ENCODE peak calls at places on chromosomes 16 and 17, in ten cellular contexts. P is Panc1, J is neural crest cell, H is mucosa of descending colon, U is choroid plexus epithelial cell, E is right lobe of liver, K is HCT116, S is spleen, B is omental fat pad, R is sigmoid colon. W is an unnamed sample.

GRCh38 chr16:85557976-85558589 is 55.0 kb upstream of the GSE1 start:
- DNase-seq in H (peak), U (no peak), S (no peak), E (no peak), J (no peak), P (no peak), K (no peak), R (no peak), B (no peak), W (no peak)

GRCh38 chr16:80806957-80807356 is 2.6 kb upstream of the CDYL2 start:
- DNase-seq in H (no peak), R (no peak), P (no peak), B (no peak), E (no peak), K (no peak), J (no peak), S (no peak), U (peak), W (no peak)

GRCh38 chr17:79046501-79047280 is 22.7 kb downstream of the C1QTNF1 start:
- DNase-seq in B (peak), R (peak), U (no peak), J (no peak), E (no peak), K (no peak), S (peak), P (no peak), H (no peak), W (peak)

GRCh38 chr17:78324391-78325075 is 35.3 kb downstream of the SOCS3 start:
- DNase-seq in E (peak), U (peak), B (peak), S (no peak), K (no peak), P (no peak), J (peak), H (peak), R (peak), W (no peak)

GRCh38 chr16:17330019-17330570 is 140.7 kb downstream of the XYLT1 start:
- DNase-seq in E (no peak), B (no peak), S (no peak), U (no peak), P (no peak), H (no peak), K (no peak), R (no peak), J (no peak), W (no peak)

GRCh38 chr16:29665294-29666077 is 2.4 kb downstream of the SPN start:
- DNase-seq in B (no peak), R (no peak), H (no peak), P (no peak), K (no peak), J (no peak), S (peak), E (no peak), U (no peak), W (no peak)

GRCh38 chr16:76800196-76800595 is 390.8 kb upstream of the MON1B start:
- DNase-seq in H (no peak), R (no peak), J (no peak), U (no peak), K (no peak), S (no peak), B (no peak), P (no peak), E (no peak), W (no peak)

GRCh38 chr16:46746821-46747776 is 1.0 kb downstream of the MYLK3 start:
- DNase-seq in B (no peak), P (no peak), U (no peak), K (no peak), E (no peak), J (no peak), H (no peak), S (peak), R (no peak), W (no peak)

GRCh38 chr17:82976982-82977488 is 102.4 kb upstream of the METRNL start:
- DNase-seq in E (no peak), P (no peak), K (no peak), H (no peak), J (no peak), U (no peak), S (no peak), B (no peak), R (no peak), W (no peak)

GRCh38 chr17:41404024-41404651 is 6.7 kb upstream of the KRT31 start:
- DNase-seq in U (peak), S (no peak), J (no peak), P (peak), E (no peak), R (no peak), B (no peak), K (peak), H (no peak), W (no peak)

GRCh38 chr17:79786930-79787643 is 9.1 kb downstream of the CBX2 start:
- DNase-seq in H (peak), E (peak), P (no peak), J (no peak), R (no peak), S (no peak), U (no peak), B (no peak), K (no peak), W (no peak)

GRCh38 chr17:78780852-78781338 is 1.2 kb downstream of the CYTH1 start:
- DNase-seq in P (no peak), J (no peak), R (peak), E (peak), K (no peak), B (no peak), S (peak), U (no peak), H (no peak), W (peak)

GRCh38 chr17:62673614-62674362 is 46.3 kb downstream of the MRC2 start:
- DNase-seq in E (peak), S (peak), U (no peak), P (no peak), H (no peak), R (peak), K (no peak), J (no peak), B (no peak), W (no peak)

GRCh38 chr17:7137182-7137943 is 22.7 kb upstream of the ASGR2 start:
- DNase-seq in U (peak), R (no peak), H (no peak), S (peak), B (no peak), J (no peak), P (no peak), K (no peak), E (no peak), W (no peak)

GRCh38 chr17:4903051-4903818 is at the start of gene CHRNE:
- DNase-seq in E (peak), H (peak), U (peak), B (peak), J (peak), K (peak), R (peak), S (peak), P (peak), W (peak)

GRCh38 chr16:80969114-80969484 is 37.6 kb downstream of the CMC2 start:
- DNase-seq in K (no peak), H (no peak), S (no peak), E (no peak), B (no peak), U (no peak), R (no peak), J (no peak), P (no peak), W (no peak)

GRCh38 chr16:88466949-88467348 is 13.9 kb downstream of the ZFPM1 start:
- DNase-seq in S (no peak), P (no peak), K (no peak), J (no peak), H (no peak), E (no peak), R (no peak), U (no peak), B (no peak), W (no peak)

GRCh38 chr17:65558683-65559311 is 2.7 kb downstream of the AXIN2 start:
- DNase-seq in K (no peak), E (no peak), R (no peak), B (no peak), J (no peak), U (no peak), P (no peak), S (no peak), H (no peak), W (peak)

GRCh38 chr17:290626-291025 is 62.0 kb downstream of the RPH3AL start:
- DNase-seq in P (no peak), S (peak), H (peak), B (no peak), U (no peak), J (no peak), E (peak), K (no peak), R (peak), W (peak)
- TF ChIP-seq CTCF in P (no peak), S (no peak), H (no peak), B (no peak), U (no peak), J (no peak), E (no peak), K (no peak), R (no peak), W (no peak)

GRCh38 chr17:73215414-73215813 is 22.6 kb downstream of the COG1 start:
- DNase-seq in P (no peak), R (no peak), B (no peak), E (no peak), J (no peak), K (no peak), U (no peak), S (no peak), H (no peak), W (no peak)
- TF ChIP-seq CTCF in P (no peak), R (no peak), B (no peak), E (no peak), J (peak), K (peak), U (no peak), S (no peak), H (no peak), W (no peak)

GRCh38 chr17:1865252-1866037 is 35.6 kb downstream of the RPA1 start:
- DNase-seq in P (peak), B (no peak), H (no peak), J (no peak), U (peak), S (peak), R (no peak), E (no peak), K (peak), W (no peak)
- TF ChIP-seq CTCF in P (peak), B (no peak), H (peak), J (peak), U (peak), S (peak), R (peak), E (peak), K (peak), W (peak)

GRCh38 chr17:66915204-66915611 is 49.3 kb upstream of the CACNG4 start:
- DNase-seq in S (peak), B (no peak), U (peak), E (no peak), K (peak), R (no peak), J (no peak), H (peak), P (no peak), W (no peak)
- TF ChIP-seq CTCF in S (no peak), B (no peak), U (peak), E (peak), K (peak), R (peak), J (no peak), H (peak), P (peak), W (peak)

DNA sequence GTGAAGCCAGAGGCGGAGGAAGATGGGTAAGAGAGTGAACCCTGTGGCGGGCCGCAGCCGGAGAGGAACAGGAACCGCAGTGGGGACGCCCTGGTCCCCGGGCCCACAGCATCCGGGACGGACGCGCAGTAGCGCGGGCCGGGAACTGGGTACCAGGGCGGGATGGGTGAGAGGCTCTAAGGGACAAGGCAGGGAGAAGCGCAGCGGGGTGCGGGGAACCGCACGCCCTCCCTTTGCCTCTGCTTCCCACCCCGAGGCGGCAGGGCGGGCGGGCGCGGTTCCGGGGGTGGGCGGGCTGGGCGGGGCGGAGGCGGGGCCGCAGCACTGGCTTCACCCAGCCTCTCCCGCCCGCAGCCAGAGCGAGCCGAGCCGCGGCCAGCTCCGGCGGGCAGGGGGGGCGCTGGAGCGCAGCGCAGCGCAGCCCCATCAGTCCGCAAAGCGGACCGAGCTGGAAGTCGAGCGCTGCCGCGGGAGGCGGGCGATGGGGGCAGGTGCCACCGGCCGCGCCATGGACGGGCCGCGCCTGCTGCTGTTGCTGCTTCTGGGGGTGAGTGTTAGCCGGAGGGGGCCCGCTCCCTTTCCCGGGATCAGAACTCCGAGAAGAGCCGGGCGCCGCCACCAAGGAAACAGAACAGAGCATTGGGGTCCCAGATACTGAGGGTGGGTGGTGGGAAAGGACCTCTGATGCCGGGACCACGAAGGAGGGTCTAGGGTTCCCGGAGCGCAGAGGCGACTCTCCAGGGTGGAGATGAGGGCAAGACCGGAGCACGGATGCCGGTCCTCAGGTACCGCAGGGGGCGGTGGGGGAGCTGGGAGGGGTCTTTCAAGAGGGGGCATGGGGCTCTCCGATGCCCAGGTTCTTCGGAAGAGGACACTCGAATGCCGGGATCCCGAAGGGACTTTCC is at the start of gene NGFR:
- DNase-seq in P (no peak), E (no peak), J (peak), B (no peak), R (no peak), U (no peak), H (peak), K (no peak), S (peak), W (no peak)
- TF ChIP-seq CTCF in P (no peak), E (peak), J (peak), B (no peak), R (no peak), U (no peak), H (no peak), K (peak), S (no peak), W (peak)

GRCh38 chr17:44941712-44942331 is 5.8 kb downstream of the KIF18B start:
- DNase-seq in E (peak), S (peak), K (no peak), R (peak), H (no peak), B (no peak), J (no peak), P (no peak), U (no peak), W (peak)
- TF ChIP-seq CTCF in E (no peak), S (no peak), K (no peak), R (no peak), H (no peak), B (no peak), J (no peak), P (no peak), U (no peak), W (no peak)

W was measured in chondrocyte.